ENCODE peak calls at places on chromosomes 12 and 14, in five cellular contexts. V, Y, Z, W and I are unnamed samples.

GRCh38 chr12:82366182-82366581 is 7.9 kb downstream of the METTL25 start:
- DNase-seq in Z (no peak), V (no peak), Y (no peak), W (no peak), I (peak)

GRCh38 chr12:99413751-99414150 is 233.8 kb upstream of the GARIN6 start:
- DNase-seq in V (no peak), W (no peak), Z (no peak), Y (no peak), I (no peak)

GRCh38 chr12:81759215-81759991 is at the start of gene PPFIA2:
- DNase-seq in Z (no peak), W (no peak), V (peak), Y (peak), I (no peak)

GRCh38 chr14:68039593-68039992 is 220.0 kb downstream of the RAD51B start:
- DNase-seq in V (no peak), Y (no peak), Z (no peak), W (no peak), I (no peak)

GRCh38 chr12:95412826-95413311 is 61.1 kb upstream of the METAP2 start:
- DNase-seq in V (peak), Z (no peak), Y (peak), W (no peak), I (peak)

GRCh38 chr14:75794615-75795038 is 133.6 kb downstream of the TTLL5 start:
- DNase-seq in V (peak), W (no peak), Z (no peak), Y (no peak), I (peak)

GRCh38 chr12:83826112-83826511 is 1086.5 kb downstream of the SLC6A15 start:
- DNase-seq in Y (no peak), V (peak), Z (no peak), W (no peak), I (peak)

GRCh38 chr14:104796682-104797081 is 1.1 kb upstream of the AKT1 start:
- DNase-seq in V (no peak), W (no peak), Z (no peak), Y (no peak), I (no peak)

GRCh38 chr12:130788515-130788914 is 50.5 kb downstream of the STX2 start:
- DNase-seq in W (no peak), V (no peak), Z (no peak), Y (no peak), I (no peak)

GRCh38 chr14:93064411-93065271 is 51.1 kb downstream of the ITPK1 start:
- DNase-seq in V (peak), Y (no peak), W (no peak), Z (no peak), I (no peak)

GRCh38 chr14:74548881-74549280 is 55.3 kb downstream of the ISCA2 start:
- DNase-seq in Z (no peak), Y (no peak), V (peak), W (no peak), I (no peak)